ENCODE peak calls at places on chromosomes 7 and 10, in seven cellular contexts. S is H9, A is IMR-90, D is mesenchymal stem cell, X is H1, R is neuronal stem cell, N is trophoblast cell. M is an unnamed sample.

GRCh38 chr7:151249732-151250072 is 1.2 kb upstream of the SMARCD3 start:
- DNase-seq in S (peak; percentile 64), A (peak; percentile 39), D (peak; percentile 65), X (no peak), R (peak; percentile 27), N (peak; percentile 38), M (peak; percentile 73)

GRCh38 chr10:120824864-120825263 is 26.3 kb upstream of the WDR11 start:
- DNase-seq in S (peak; percentile 68), A (no peak), D (no peak), X (peak; percentile 68), R (peak; percentile 17), N (peak; percentile 66), M (peak; percentile 81)

GRCh38 chr7:25012254-25012653 is 32.3 kb upstream of the OSBPL3 start:
- DNase-seq in S (no peak), A (no peak), D (no peak), X (no peak), R (no peak), N (no peak), M (no peak)

GRCh38 chr10:79268100-79268670 is 79.1 kb upstream of the PPIF start:
- DNase-seq in S (no peak), A (peak; percentile 70), D (peak; percentile 80), X (no peak), R (no peak), N (peak; percentile 32), M (no peak)

GRCh38 chr10:29858352-29859267 is 200.8 kb downstream of the JCAD start:
- DNase-seq in S (peak; percentile 55), A (peak; percentile 82), D (peak; percentile 82), X (peak; percentile 54), R (peak; percentile 46), N (peak; percentile 69), M (peak; percentile 71)

GRCh38 chr7:107744345-107744750 is 406 bp downstream of the CBLL1 start:
- DNase-seq in S (no peak), A (no peak), D (no peak), X (no peak), R (no peak), N (no peak), M (no peak)

GRCh38 chr10:118475214-118475613 is 120.2 kb downstream of the PRLHR start:
- DNase-seq in S (no peak), A (no peak), D (no peak), X (no peak), R (no peak), N (no peak), M (no peak)

GRCh38 chr7:50952544-50952943 is 169.8 kb upstream of the GRB10 start:
- DNase-seq in S (no peak), A (no peak), D (no peak), X (no peak), R (no peak), N (no peak), M (no peak)

GRCh38 chr10:60105195-60105812 is 198.9 kb upstream of the CCDC6 start:
- DNase-seq in S (no peak), A (no peak), D (no peak), X (no peak), R (no peak), N (peak; percentile 19), M (no peak)

GRCh38 chr10:106705576-106706526 is 458.7 kb downstream of the SORCS1 start:
- DNase-seq in S (peak; percentile 60), A (peak; percentile 37), D (peak; percentile 28), X (peak; percentile 80), R (peak; percentile 82), N (peak; percentile 64), M (peak; percentile 80)

GRCh38 chr10:124611738-124612137 is 132.4 kb downstream of the FAM53B start:
- DNase-seq in S (no peak), A (no peak), D (no peak), X (no peak), R (no peak), N (no peak), M (no peak)

GRCh38 chr10:30812018-30812851 is 182.7 kb upstream of the LYZL2 start:
- DNase-seq in S (no peak), A (peak; percentile 95), D (peak; percentile 95), X (no peak), R (no peak), N (no peak), M (no peak)

GRCh38 chr10:86782691-86783418 is 26.4 kb downstream of the BMPR1A start:
- DNase-seq in S (no peak), A (no peak), D (peak; percentile 68), X (no peak), R (no peak), N (no peak), M (no peak)

GRCh38 chr10:103921750-103922195 is 3.8 kb upstream of the STN1 start:
- DNase-seq in S (peak; percentile 63), A (peak; percentile 31), D (no peak), X (no peak), R (no peak), N (no peak), M (peak; percentile 74)

GRCh38 chr7:114405427-114405826 is 9.2 kb upstream of the FOXP2 start:
- DNase-seq in S (no peak), A (no peak), D (no peak), X (no peak), R (no peak), N (peak; percentile 41), M (peak; percentile 37)

GRCh38 chr7:134826105-134826504 is 46.7 kb downstream of the CALD1 start:
- DNase-seq in S (no peak), A (peak; percentile 91), D (peak; percentile 88), X (no peak), R (no peak), N (no peak), M (no peak)

GRCh38 chr10:51250278-51250914 is 176.1 kb downstream of the PRKG1 start:
- DNase-seq in S (no peak), A (no peak), D (peak; percentile 52), X (no peak), R (no peak), N (no peak), M (no peak)

GRCh38 chr7:10474048-10474447 is 499.6 kb upstream of the PHF14 start:
- DNase-seq in S (no peak), A (no peak), D (peak; percentile 22), X (no peak), R (no peak), N (peak; percentile 92), M (no peak)

GRCh38 chr7:11910253-11910652 is 78.3 kb upstream of the THSD7A start:
- DNase-seq in S (no peak), A (no peak), D (no peak), X (no peak), R (no peak), N (no peak), M (no peak)

GRCh38 chr10:32379314-32379949 is 32.5 kb upstream of the EPC1 start:
- DNase-seq in S (peak; percentile 36), A (peak; percentile 68), D (peak; percentile 51), X (no peak), R (peak; percentile 23), N (peak; percentile 61), M (peak; percentile 85)

GRCh38 chr7:105909742-105910141 is 33.3 kb upstream of the ATXN7L1 start:
- DNase-seq in S (no peak), A (no peak), D (no peak), X (no peak), R (no peak), N (no peak), M (no peak)

GRCh38 chr10:131570716-131571307 is 259.3 kb upstream of the TCERG1L start:
- DNase-seq in S (no peak), A (no peak), D (no peak), X (no peak), R (no peak), N (no peak), M (no peak)

GRCh38 chr10:31101123-31101522 is 69.5 kb upstream of the ZNF438 start:
- DNase-seq in S (no peak), A (peak; percentile 93), D (peak; percentile 90), X (no peak), R (no peak), N (no peak), M (no peak)

GRCh38 chr10:126640391-126640790 is 30.1 kb downstream of the C10orf90 start:
- DNase-seq in S (no peak), A (no peak), D (peak; percentile 51), X (no peak), R (no peak), N (no peak), M (no peak)

GRCh38 chr10:24357344-24358021 is 148.5 kb downstream of the KIAA1217 start:
- DNase-seq in S (no peak), A (no peak), D (no peak), X (no peak), R (peak; percentile 43), N (no peak), M (no peak)
- H2AK5ac ChIP-seq in S (no peak overlapping the region), A (no peak overlapping the region), D (no peak overlapping the region), X (peak overlapping the region; percentile 0), R (no peak overlapping the region), N (no peak overlapping the region), M (no peak overlapping the region)

GRCh38 chr10:48389272-48389671 is 82.8 kb downstream of the MAPK8 start:
- DNase-seq in S (no peak), A (no peak), D (peak; percentile 22), X (no peak), R (no peak), N (no peak), M (no peak)
- H2AK5ac ChIP-seq in S (no peak overlapping the region), A (no peak overlapping the region), D (no peak overlapping the region), X (no peak overlapping the region), R (no peak overlapping the region), N (no peak overlapping the region), M (no peak overlapping the region)

GRCh38 chr10:11927746-11928145 is 104.6 kb downstream of the PROSER2 start:
- DNase-seq in S (no peak), A (no peak), D (no peak), X (no peak), R (no peak), N (no peak), M (no peak)
- H2AK5ac ChIP-seq in S (no peak overlapping the region), A (no peak overlapping the region), D (no peak overlapping the region), X (no peak overlapping the region), R (no peak overlapping the region), N (no peak overlapping the region), M (no peak overlapping the region)

DNA sequence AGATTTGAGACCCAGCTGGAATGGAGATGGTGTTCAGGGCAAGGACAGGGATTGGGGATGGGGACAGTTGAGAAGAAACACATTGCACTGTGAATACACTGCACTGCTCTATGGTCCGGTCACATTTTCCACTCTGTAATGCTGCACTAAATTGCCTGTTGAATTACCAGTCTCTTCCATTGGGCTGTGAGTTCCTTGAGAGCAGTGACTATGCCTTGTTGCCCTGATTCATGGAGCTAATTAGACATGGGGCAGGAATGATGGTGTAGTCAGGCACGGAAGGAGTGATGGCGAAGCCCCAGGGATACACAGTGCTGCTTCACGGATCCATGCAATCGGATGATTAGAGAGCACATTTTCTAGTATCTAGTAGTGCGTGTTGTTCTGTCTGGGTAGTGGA is 25.4 kb upstream of the GPAM start:
- DNase-seq in S (no peak), A (no peak), D (peak; percentile 5), X (no peak), R (no peak), N (no peak), M (no peak)
- H2AK5ac ChIP-seq in S (no peak overlapping the region), A (no peak overlapping the region), D (no peak overlapping the region), X (no peak overlapping the region), R (no peak overlapping the region), N (no peak overlapping the region), M (no peak overlapping the region)